ENCODE peak calls at places on chromosomes 11 and 22, in five cellular contexts. P is naive thymus-derived CD8-positive, alpha-beta T cell; M is activated CD8-positive, alpha-beta memory T cell treated with anti-CD3 and anti-CD28 coated beads, Interleukin-2, amount 50 U/mL, for 48 hours; D is activated CD4-positive, CD25-positive, alpha-beta regulatory T cell treated with anti-CD3 and anti-CD28 coated beads, Interleukin-2, amount 50 U/mL, for 72 hours; F is NCI-H345. X is an unnamed sample.
A peak's percentile ranks its signal among the peaks of the same experiment; 100 is the strongest.

GRCh38 chr11:27216268-27217149 is 146.5 kb downstream of the CCDC34 start:
- DNase-seq in F (peak; percentile 25), D (no peak), M (no peak), P (no peak), X (no peak)

GRCh38 chr11:32176223-32176811 is 85.4 kb downstream of the RCN1 start:
- DNase-seq in M (peak; percentile 87), F (peak; percentile 77), P (peak; percentile 80), D (peak; percentile 71), X (peak; percentile 56)

GRCh38 chr11:75490221-75491181 is 35.2 kb downstream of the GDPD5 start:
- DNase-seq in M (no peak), F (no peak), P (no peak), D (no peak), X (no peak)

GRCh38 chr11:75949023-75949672 is 134.1 kb downstream of the UVRAG start:
- DNase-seq in D (no peak), P (no peak), M (no peak), F (no peak), X (no peak)

GRCh38 chr11:86934263-86934932 is 20.8 kb downstream of the FZD4 start:
- DNase-seq in M (no peak), P (no peak), D (no peak), F (no peak), X (no peak)

GRCh38 chr22:29387921-29388758 is at the start of gene AP1B1:
- DNase-seq in M (peak; percentile 96), P (peak; percentile 87), D (peak; percentile 98), F (peak; percentile 92), X (peak; percentile 93)

GRCh38 chr11:62876712-62877111 is 4.0 kb upstream of the SLC3A2 start:
- DNase-seq in M (no peak), D (no peak), F (no peak), P (no peak), X (no peak)

GRCh38 chr11:68939583-68940555 is 36.2 kb downstream of the IGHMBP2 start:
- DNase-seq in M (no peak), D (no peak), P (no peak), F (no peak), X (no peak)

X was measured in CD14-positive monocyte.